ENCODE peak calls at places on chromosomes 1 and 21, in five cellular contexts. E is effector memory CD8-positive, alpha-beta T cell; G is heart left ventricle; O is ELR; R is anterior cingulate cortex. H is an unnamed sample.

GRCh38 chr1:84617349-84617748 is 43.1 kb upstream of the CTBS start:
- DNase-seq in E (no peak), G (no peak), O (no peak), R (no peak), H (no peak)

GRCh38 chr1:214276786-214277185 is 4.2 kb upstream of the SMYD2 start:
- DNase-seq in E (no peak), G (no peak), O (no peak), R (no peak), H (no peak)

GRCh38 chr1:41726899-41727748 is 191.6 kb downstream of the HIVEP3 start:
- DNase-seq in E (no peak), G (peak), O (no peak), R (no peak), H (no peak)

GRCh38 chr1:174815036-174815435 is 184.7 kb upstream of the CACYBP start:
- DNase-seq in E (no peak), G (no peak), O (peak), R (no peak), H (peak)

GRCh38 chr1:51899022-51899421 is 20.5 kb upstream of the NRDC start:
- DNase-seq in E (no peak), G (no peak), O (no peak), R (no peak), H (no peak)

GRCh38 chr1:247118946-247119446 is 14.8 kb upstream of the ZNF669 start:
- DNase-seq in E (no peak), G (no peak), O (peak), R (no peak), H (no peak)

GRCh38 chr21:39869141-39869818 is 2.0 kb downstream of the PCP4 start:
- DNase-seq in E (no peak), G (no peak), O (no peak), R (no peak), H (no peak)

GRCh38 chr1:174258148-174258550 is 98.8 kb downstream of the RABGAP1L start:
- DNase-seq in E (peak), G (no peak), O (peak), R (no peak), H (peak)

GRCh38 chr1:181152892-181153633 is 64.6 kb downstream of the IER5 start:
- DNase-seq in E (no peak), G (peak), O (no peak), R (no peak), H (peak)

GRCh38 chr1:100834779-100835645 is 59.6 kb downstream of the EXTL2 start:
- DNase-seq in E (no peak), G (no peak), O (peak), R (no peak), H (peak)

GRCh38 chr1:29324771-29325351 is 88.5 kb downstream of the PTPRU start:
- DNase-seq in E (no peak), G (no peak), O (peak), R (no peak), H (peak)